ENCODE peak calls at places on chromosomes 6 and 20, in six cellular contexts. One of them, this sample, is unnamed.

GRCh38 chr20:40945754-40946451 is 82.7 kb upstream of the TOP1 start:
- DNase-seq in iPS DF 19.7: peak
- DNase-seq in T1000: no peak
- DNase-seq in endothelial cell: peak
- DNase-seq in activated naive CD4-positive, alpha-beta T cell treated with Interleukin-2 at 50 U/mL for 16 hours: no peak
- DNase-seq in SK-N-DZ: peak
- DNase-seq in this sample: peak

GRCh38 chr20:34111057-34111711 is 859 bp downstream of the EIF2S2 start:
- DNase-seq in iPS DF 19.7: no peak
- DNase-seq in T1000: no peak
- DNase-seq in endothelial cell: peak
- DNase-seq in activated naive CD4-positive, alpha-beta T cell treated with Interleukin-2 at 50 U/mL for 16 hours: peak
- DNase-seq in SK-N-DZ: no peak
- DNase-seq in this sample: peak

GRCh38 chr20:46635514-46636091 is 15.7 kb downstream of the SLC13A3 start:
- DNase-seq in iPS DF 19.7: no peak
- DNase-seq in T1000: no peak
- DNase-seq in endothelial cell: no peak
- DNase-seq in activated naive CD4-positive, alpha-beta T cell treated with Interleukin-2 at 50 U/mL for 16 hours: no peak
- DNase-seq in SK-N-DZ: no peak
- DNase-seq in this sample: no peak

GRCh38 chr20:10790013-10790412 is 116.2 kb upstream of the JAG1 start:
- DNase-seq in iPS DF 19.7: no peak
- DNase-seq in T1000: no peak
- DNase-seq in endothelial cell: no peak
- DNase-seq in activated naive CD4-positive, alpha-beta T cell treated with Interleukin-2 at 50 U/mL for 16 hours: no peak
- DNase-seq in SK-N-DZ: no peak
- DNase-seq in this sample: peak

GRCh38 chr6:154951400-154952200 is 43.5 kb upstream of the TIAM2 start:
- DNase-seq in iPS DF 19.7: no peak
- DNase-seq in T1000: no peak
- DNase-seq in endothelial cell: no peak
- DNase-seq in activated naive CD4-positive, alpha-beta T cell treated with Interleukin-2 at 50 U/mL for 16 hours: no peak
- DNase-seq in SK-N-DZ: no peak
- DNase-seq in this sample: no peak

GRCh38 chr6:134482585-134483346 is 164.9 kb upstream of the SGK1 start:
- DNase-seq in iPS DF 19.7: no peak
- DNase-seq in T1000: no peak
- DNase-seq in endothelial cell: no peak
- DNase-seq in activated naive CD4-positive, alpha-beta T cell treated with Interleukin-2 at 50 U/mL for 16 hours: no peak
- DNase-seq in SK-N-DZ: no peak
- DNase-seq in this sample: no peak

GRCh38 chr6:139973602-139974373 is 599.3 kb upstream of the CITED2 start:
- DNase-seq in iPS DF 19.7: no peak
- DNase-seq in T1000: no peak
- DNase-seq in endothelial cell: no peak
- DNase-seq in activated naive CD4-positive, alpha-beta T cell treated with Interleukin-2 at 50 U/mL for 16 hours: no peak
- DNase-seq in SK-N-DZ: no peak
- DNase-seq in this sample: peak

GRCh38 chr6:134537146-134537555 is 219.2 kb upstream of the SGK1 start:
- DNase-seq in iPS DF 19.7: no peak
- DNase-seq in T1000: peak
- DNase-seq in endothelial cell: no peak
- DNase-seq in activated naive CD4-positive, alpha-beta T cell treated with Interleukin-2 at 50 U/mL for 16 hours: no peak
- DNase-seq in SK-N-DZ: no peak
- DNase-seq in this sample: no peak

GRCh38 chr6:85041376-85041775 is 277.0 kb upstream of the TBX18 start:
- DNase-seq in iPS DF 19.7: no peak
- DNase-seq in T1000: no peak
- DNase-seq in endothelial cell: no peak
- DNase-seq in activated naive CD4-positive, alpha-beta T cell treated with Interleukin-2 at 50 U/mL for 16 hours: no peak
- DNase-seq in SK-N-DZ: no peak
- DNase-seq in this sample: peak

GRCh38 chr6:21587182-21587924 is 6.2 kb upstream of the SOX4 start:
- DNase-seq in iPS DF 19.7: no peak
- DNase-seq in T1000: peak
- DNase-seq in endothelial cell: peak
- DNase-seq in activated naive CD4-positive, alpha-beta T cell treated with Interleukin-2 at 50 U/mL for 16 hours: peak
- DNase-seq in SK-N-DZ: peak
- DNase-seq in this sample: peak